ENCODE peak calls at places on chromosomes 2 and 18, in five cellular contexts. One of them, this sample, is unnamed.

GRCh38 chr2:161796192-161796591 is 172.0 kb downstream of the SLC4A10 start:
- DNase-seq in HepG2: peak
- DNase-seq in SK-N-SH: no peak
- DNase-seq in HCT116: no peak
- DNase-seq in K562: no peak
- DNase-seq in this sample: peak

GRCh38 chr2:85318222-85319182 is 9.3 kb downstream of the TGOLN2 start:
- DNase-seq in HepG2: no peak
- DNase-seq in K562: no peak
- DNase-seq in HCT116: no peak
- DNase-seq in SK-N-SH: no peak
- DNase-seq in this sample: no peak

GRCh38 chr18:58496937-58497336 is 132.0 kb downstream of the ALPK2 start:
- DNase-seq in HCT116: peak
- DNase-seq in SK-N-SH: no peak
- DNase-seq in HepG2: peak
- DNase-seq in K562: peak
- DNase-seq in this sample: no peak

GRCh38 chr2:199136681-199137080 is 321.1 kb downstream of the SATB2 start:
- DNase-seq in K562: peak
- DNase-seq in SK-N-SH: no peak
- DNase-seq in HepG2: no peak
- DNase-seq in HCT116: no peak
- DNase-seq in this sample: no peak

GRCh38 chr2:239506101-239506808 is 105.4 kb upstream of the HDAC4 start:
- DNase-seq in K562: no peak
- DNase-seq in HCT116: no peak
- DNase-seq in SK-N-SH: no peak
- DNase-seq in HepG2: no peak
- DNase-seq in this sample: no peak

GRCh38 chr2:96117701-96118588 is 1.6 kb upstream of the ADRA2B start:
- DNase-seq in K562: peak
- DNase-seq in SK-N-SH: peak
- DNase-seq in HCT116: no peak
- DNase-seq in HepG2: no peak
- DNase-seq in this sample: no peak

GRCh38 chr18:213977-214376 is 53.9 kb downstream of the THOC1 start:
- DNase-seq in K562: no peak
- DNase-seq in SK-N-SH: no peak
- DNase-seq in HCT116: no peak
- DNase-seq in HepG2: no peak
- DNase-seq in this sample: no peak

GRCh38 chr2:202054716-202055115 is 18.3 kb upstream of the KIAA2012 start:
- DNase-seq in K562: no peak
- DNase-seq in HCT116: no peak
- DNase-seq in SK-N-SH: no peak
- DNase-seq in HepG2: no peak
- DNase-seq in this sample: no peak

GRCh38 chr2:46276652-46277051 is 20.6 kb upstream of the EPAS1 start:
- DNase-seq in HCT116: no peak
- DNase-seq in HepG2: no peak
- DNase-seq in SK-N-SH: no peak
- DNase-seq in K562: no peak
- DNase-seq in this sample: no peak

GRCh38 chr2:228703099-228703498 is 521.6 kb upstream of the SPHKAP start:
- DNase-seq in K562: no peak
- DNase-seq in HepG2: no peak
- DNase-seq in SK-N-SH: peak
- DNase-seq in HCT116: no peak
- DNase-seq in this sample: no peak

DNA sequence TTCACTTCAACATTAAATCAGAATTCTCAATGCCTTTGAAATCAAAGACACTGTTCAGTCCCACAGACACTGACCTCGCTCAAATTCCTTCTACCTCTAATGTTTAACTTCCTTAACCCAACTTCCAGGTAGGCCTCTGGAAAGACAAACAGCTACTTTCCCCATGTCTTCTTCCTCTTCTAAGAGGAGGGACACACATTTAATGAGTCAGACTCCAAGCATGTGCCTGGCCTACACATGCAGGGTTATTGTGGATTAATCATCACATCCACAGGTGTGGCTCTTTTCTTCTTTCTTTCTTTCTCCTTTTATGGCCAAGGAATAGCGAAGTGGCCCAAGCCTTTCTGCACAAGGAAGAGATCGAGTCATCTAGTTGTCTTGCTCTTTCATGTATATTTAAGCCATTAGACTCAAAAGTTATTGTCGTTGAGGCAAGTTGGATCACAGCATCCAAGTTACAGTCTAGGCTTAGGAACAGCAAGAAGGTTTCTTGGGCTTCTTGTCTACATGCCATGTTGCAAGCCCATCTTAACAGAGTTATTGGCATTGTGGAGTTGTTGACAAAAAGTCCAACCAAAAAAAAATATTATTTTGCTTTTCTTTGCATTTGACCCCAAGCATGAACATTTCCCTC is 387.8 kb downstream of the IRS1 start:
- DNase-seq in K562: no peak
- DNase-seq in SK-N-SH: no peak
- DNase-seq in HepG2: peak
- DNase-seq in HCT116: peak
- DNase-seq in this sample: no peak
- TF ChIP-seq JUND in K562: no peak
- TF ChIP-seq JUND in SK-N-SH: no peak
- TF ChIP-seq JUND in HepG2: peak
- TF ChIP-seq JUND in HCT116: peak
- TF ChIP-seq JUND in this sample: no peak

GRCh38 chr2:177535968-177536514 is 143.5 kb downstream of the AGPS start:
- DNase-seq in K562: no peak
- DNase-seq in SK-N-SH: no peak
- DNase-seq in HCT116: no peak
- DNase-seq in HepG2: no peak
- DNase-seq in this sample: peak
- TF ChIP-seq JUND in K562: no peak
- TF ChIP-seq JUND in SK-N-SH: no peak
- TF ChIP-seq JUND in HCT116: no peak
- TF ChIP-seq JUND in HepG2: no peak
- TF ChIP-seq JUND in this sample: no peak

GRCh38 chr2:36438454-36438977 is 82.9 kb downstream of the CRIM1 start:
- DNase-seq in HepG2: no peak
- DNase-seq in SK-N-SH: peak
- DNase-seq in K562: no peak
- DNase-seq in HCT116: peak
- DNase-seq in this sample: peak

GRCh38 chr2:36441816-36442215 is 86.2 kb downstream of the CRIM1 start:
- DNase-seq in K562: no peak
- DNase-seq in SK-N-SH: no peak
- DNase-seq in HCT116: no peak
- DNase-seq in HepG2: no peak
- DNase-seq in this sample: no peak

GRCh38 chr2:36444206-36444605 is 88.6 kb downstream of the CRIM1 start:
- DNase-seq in SK-N-SH: no peak
- DNase-seq in HCT116: no peak
- DNase-seq in HepG2: no peak
- DNase-seq in K562: no peak
- DNase-seq in this sample: no peak

GRCh38 chr2:36439084-36439483 is 83.5 kb downstream of the CRIM1 start:
- DNase-seq in HCT116: no peak
- DNase-seq in K562: no peak
- DNase-seq in SK-N-SH: no peak
- DNase-seq in HepG2: no peak
- DNase-seq in this sample: no peak

GRCh38 chr2:36441065-36441625 is 85.6 kb downstream of the CRIM1 start:
- DNase-seq in SK-N-SH: no peak
- DNase-seq in HepG2: no peak
- DNase-seq in HCT116: no peak
- DNase-seq in K562: no peak
- DNase-seq in this sample: peak
- TF ChIP-seq JUND in SK-N-SH: no peak
- TF ChIP-seq JUND in HepG2: no peak
- TF ChIP-seq JUND in HCT116: no peak
- TF ChIP-seq JUND in K562: no peak
- TF ChIP-seq JUND in this sample: no peak

GRCh38 chr2:204828191-204828590 is 282.9 kb downstream of the PARD3B start:
- DNase-seq in K562: no peak
- DNase-seq in HepG2: no peak
- DNase-seq in HCT116: no peak
- DNase-seq in SK-N-SH: no peak
- DNase-seq in this sample: no peak

GRCh38 chr2:204825681-204826080 is 280.4 kb downstream of the PARD3B start:
- DNase-seq in HCT116: no peak
- DNase-seq in HepG2: no peak
- DNase-seq in SK-N-SH: no peak
- DNase-seq in K562: no peak
- DNase-seq in this sample: no peak

GRCh38 chr2:204825054-204825453 is 279.8 kb downstream of the PARD3B start:
- DNase-seq in HepG2: no peak
- DNase-seq in SK-N-SH: no peak
- DNase-seq in K562: no peak
- DNase-seq in HCT116: no peak
- DNase-seq in this sample: no peak
- TF ChIP-seq JUND in HepG2: no peak
- TF ChIP-seq JUND in SK-N-SH: no peak
- TF ChIP-seq JUND in K562: no peak
- TF ChIP-seq JUND in HCT116: no peak
- TF ChIP-seq JUND in this sample: no peak

GRCh38 chr2:217365656-217366055 is 505.8 kb upstream of the TNP1 start:
- DNase-seq in HepG2: no peak
- DNase-seq in SK-N-SH: no peak
- DNase-seq in K562: no peak
- DNase-seq in HCT116: no peak
- DNase-seq in this sample: no peak
- TF ChIP-seq JUND in HepG2: no peak
- TF ChIP-seq JUND in SK-N-SH: no peak
- TF ChIP-seq JUND in K562: no peak
- TF ChIP-seq JUND in HCT116: no peak
- TF ChIP-seq JUND in this sample: no peak

GRCh38 chr18:32552421-32553030 is 81.8 kb upstream of the GAREM1 start:
- DNase-seq in K562: peak
- DNase-seq in HepG2: peak
- DNase-seq in SK-N-SH: peak
- DNase-seq in HCT116: peak
- DNase-seq in this sample: peak
- TF ChIP-seq JUND in K562: no peak
- TF ChIP-seq JUND in HepG2: no peak
- TF ChIP-seq JUND in SK-N-SH: no peak
- TF ChIP-seq JUND in HCT116: no peak
- TF ChIP-seq JUND in this sample: no peak

GRCh38 chr2:53530126-53530525 is 237.5 kb upstream of the CHAC2 start:
- DNase-seq in HCT116: no peak
- DNase-seq in HepG2: no peak
- DNase-seq in SK-N-SH: no peak
- DNase-seq in K562: no peak
- DNase-seq in this sample: no peak
- TF ChIP-seq JUND in HCT116: no peak
- TF ChIP-seq JUND in HepG2: no peak
- TF ChIP-seq JUND in SK-N-SH: no peak
- TF ChIP-seq JUND in K562: no peak
- TF ChIP-seq JUND in this sample: no peak

GRCh38 chr18:32349728-32350395 is 120.8 kb downstream of the GAREM1 start:
- DNase-seq in HepG2: peak
- DNase-seq in HCT116: peak
- DNase-seq in K562: no peak
- DNase-seq in SK-N-SH: no peak
- DNase-seq in this sample: no peak

GRCh38 chr18:32343634-32344033 is 127.0 kb downstream of the GAREM1 start:
- DNase-seq in HepG2: no peak
- DNase-seq in HCT116: no peak
- DNase-seq in SK-N-SH: no peak
- DNase-seq in K562: no peak
- DNase-seq in this sample: no peak

GRCh38 chr18:32351014-32351413 is 119.7 kb downstream of the GAREM1 start:
- DNase-seq in HCT116: no peak
- DNase-seq in HepG2: no peak
- DNase-seq in SK-N-SH: no peak
- DNase-seq in K562: no peak
- DNase-seq in this sample: no peak

GRCh38 chr18:32346667-32347066 is 124.0 kb downstream of the GAREM1 start:
- DNase-seq in K562: no peak
- DNase-seq in HCT116: no peak
- DNase-seq in SK-N-SH: no peak
- DNase-seq in HepG2: no peak
- DNase-seq in this sample: no peak
- TF ChIP-seq JUND in K562: no peak
- TF ChIP-seq JUND in HCT116: no peak
- TF ChIP-seq JUND in SK-N-SH: no peak
- TF ChIP-seq JUND in HepG2: no peak
- TF ChIP-seq JUND in this sample: no peak

DNA sequence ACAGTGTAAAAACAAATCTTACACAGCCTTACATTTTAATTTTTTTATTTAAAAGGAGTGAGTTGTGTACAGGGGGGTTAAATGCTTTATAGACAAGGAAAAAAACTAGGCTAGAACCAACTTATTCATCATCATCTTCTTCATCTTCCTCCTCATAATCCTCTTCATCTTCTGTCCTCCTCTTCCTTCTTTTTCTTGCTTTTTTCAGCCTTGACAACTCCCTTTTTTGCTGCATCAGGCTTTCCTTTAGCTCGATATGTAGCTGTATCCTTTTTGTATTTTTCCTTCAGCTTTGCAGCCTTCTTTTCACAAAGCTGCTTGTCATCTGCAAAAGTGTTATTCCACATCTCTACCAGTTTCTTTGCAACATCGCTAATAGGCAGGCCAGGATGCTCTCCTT is 113.6 kb upstream of the SP5 start:
- DNase-seq in SK-N-SH: no peak
- DNase-seq in HepG2: no peak
- DNase-seq in HCT116: no peak
- DNase-seq in K562: no peak
- DNase-seq in this sample: no peak
- TF ChIP-seq JUND in SK-N-SH: no peak
- TF ChIP-seq JUND in HepG2: no peak
- TF ChIP-seq JUND in HCT116: no peak
- TF ChIP-seq JUND in K562: no peak
- TF ChIP-seq JUND in this sample: no peak

GRCh38 chr2:234436482-234436837 is 60.4 kb downstream of the ARL4C start:
- DNase-seq in HepG2: no peak
- DNase-seq in K562: no peak
- DNase-seq in HCT116: no peak
- DNase-seq in SK-N-SH: no peak
- DNase-seq in this sample: no peak

GRCh38 chr2:234438322-234438977 is 58.4 kb downstream of the ARL4C start:
- DNase-seq in HepG2: no peak
- DNase-seq in SK-N-SH: no peak
- DNase-seq in HCT116: no peak
- DNase-seq in K562: no peak
- DNase-seq in this sample: no peak

GRCh38 chr2:234433201-234433600 is 63.7 kb downstream of the ARL4C start:
- DNase-seq in HepG2: no peak
- DNase-seq in SK-N-SH: no peak
- DNase-seq in K562: no peak
- DNase-seq in HCT116: no peak
- DNase-seq in this sample: no peak

GRCh38 chr2:234437642-234438321 is 59.1 kb downstream of the ARL4C start:
- DNase-seq in HCT116: no peak
- DNase-seq in SK-N-SH: no peak
- DNase-seq in HepG2: no peak
- DNase-seq in K562: no peak
- DNase-seq in this sample: no peak

GRCh38 chr2:234435836-234436481 is 60.9 kb downstream of the ARL4C start:
- DNase-seq in HepG2: no peak
- DNase-seq in HCT116: no peak
- DNase-seq in K562: no peak
- DNase-seq in SK-N-SH: no peak
- DNase-seq in this sample: no peak
- TF ChIP-seq JUND in HepG2: no peak
- TF ChIP-seq JUND in HCT116: no peak
- TF ChIP-seq JUND in K562: no peak
- TF ChIP-seq JUND in SK-N-SH: no peak
- TF ChIP-seq JUND in this sample: no peak

This sample was measured in T47D.